ENCODE peak calls at places on chromosomes 5 and 9, in six cellular contexts. One of them, this sample, is unnamed.

GRCh38 chr5:148807845-148808244 is 18.6 kb upstream of the ADRB2 start:
- DNase-seq in cardiac muscle cell: no peak
- DNase-seq in stimulated activated CD8-positive, alpha-beta memory T cell treated with anti-CD3 and anti-CD28 coated beads, Interleukin-15, amount 100 ng/mL, for 4 hours: no peak
- DNase-seq in mesendoderm: no peak
- DNase-seq in tibial artery: no peak
- DNase-seq in AG04450: no peak
- DNase-seq in this sample: no peak

GRCh38 chr9:75775173-75775572 is 115.3 kb upstream of the PCSK5 start:
- DNase-seq in tibial artery: no peak
- DNase-seq in AG04450: no peak
- DNase-seq in mesendoderm: no peak
- DNase-seq in stimulated activated CD8-positive, alpha-beta memory T cell treated with anti-CD3 and anti-CD28 coated beads, Interleukin-15, amount 100 ng/mL, for 4 hours: no peak
- DNase-seq in cardiac muscle cell: no peak
- DNase-seq in this sample: no peak

GRCh38 chr5:136308396-136308795 is 56.9 kb downstream of the TRPC7 start:
- DNase-seq in mesendoderm: peak; percentile 58
- DNase-seq in stimulated activated CD8-positive, alpha-beta memory T cell treated with anti-CD3 and anti-CD28 coated beads, Interleukin-15, amount 100 ng/mL, for 4 hours: no peak
- DNase-seq in tibial artery: no peak
- DNase-seq in cardiac muscle cell: peak; percentile 3
- DNase-seq in AG04450: no peak
- DNase-seq in this sample: no peak

GRCh38 chr5:163915481-163915961 is 410.1 kb downstream of the MAT2B start:
- DNase-seq in AG04450: peak; percentile 6
- DNase-seq in mesendoderm: peak; percentile 39
- DNase-seq in cardiac muscle cell: peak; percentile 23
- DNase-seq in tibial artery: no peak
- DNase-seq in stimulated activated CD8-positive, alpha-beta memory T cell treated with anti-CD3 and anti-CD28 coated beads, Interleukin-15, amount 100 ng/mL, for 4 hours: no peak
- DNase-seq in this sample: no peak

GRCh38 chr5:135452366-135453030 is 347 bp upstream of the TIFAB start:
- DNase-seq in AG04450: no peak
- DNase-seq in cardiac muscle cell: no peak
- DNase-seq in stimulated activated CD8-positive, alpha-beta memory T cell treated with anti-CD3 and anti-CD28 coated beads, Interleukin-15, amount 100 ng/mL, for 4 hours: no peak
- DNase-seq in mesendoderm: no peak
- DNase-seq in tibial artery: peak; percentile 48
- DNase-seq in this sample: no peak

GRCh38 chr9:107732781-107733529 is 243.4 kb upstream of the KLF4 start:
- DNase-seq in stimulated activated CD8-positive, alpha-beta memory T cell treated with anti-CD3 and anti-CD28 coated beads, Interleukin-15, amount 100 ng/mL, for 4 hours: no peak
- DNase-seq in mesendoderm: no peak
- DNase-seq in AG04450: no peak
- DNase-seq in tibial artery: peak; percentile 80
- DNase-seq in cardiac muscle cell: peak; percentile 86
- DNase-seq in this sample: no peak

GRCh38 chr9:126564128-126564527 is 49.6 kb upstream of the LMX1B start:
- DNase-seq in cardiac muscle cell: no peak
- DNase-seq in mesendoderm: peak; percentile 95
- DNase-seq in AG04450: no peak
- DNase-seq in stimulated activated CD8-positive, alpha-beta memory T cell treated with anti-CD3 and anti-CD28 coated beads, Interleukin-15, amount 100 ng/mL, for 4 hours: no peak
- DNase-seq in tibial artery: no peak
- DNase-seq in this sample: no peak

GRCh38 chr5:3010953-3011763 is 259.7 kb upstream of the IRX2 start:
- DNase-seq in mesendoderm: no peak
- DNase-seq in stimulated activated CD8-positive, alpha-beta memory T cell treated with anti-CD3 and anti-CD28 coated beads, Interleukin-15, amount 100 ng/mL, for 4 hours: no peak
- DNase-seq in tibial artery: peak; percentile 11
- DNase-seq in cardiac muscle cell: no peak
- DNase-seq in AG04450: no peak
- DNase-seq in this sample: no peak

GRCh38 chr5:178420424-178420823 is 169.8 kb downstream of the COL23A1 start:
- DNase-seq in cardiac muscle cell: no peak
- DNase-seq in AG04450: no peak
- DNase-seq in stimulated activated CD8-positive, alpha-beta memory T cell treated with anti-CD3 and anti-CD28 coated beads, Interleukin-15, amount 100 ng/mL, for 4 hours: no peak
- DNase-seq in tibial artery: no peak
- DNase-seq in mesendoderm: peak; percentile 73
- DNase-seq in this sample: no peak

GRCh38 chr9:114097613-114098020 is 1.5 kb downstream of the KIF12 start:
- DNase-seq in tibial artery: peak; percentile 45
- DNase-seq in AG04450: no peak
- DNase-seq in stimulated activated CD8-positive, alpha-beta memory T cell treated with anti-CD3 and anti-CD28 coated beads, Interleukin-15, amount 100 ng/mL, for 4 hours: no peak
- DNase-seq in cardiac muscle cell: peak; percentile 58
- DNase-seq in mesendoderm: no peak
- DNase-seq in this sample: no peak

GRCh38 chr9:35367451-35367850 is 122.5 kb upstream of the RUSC2 start:
- DNase-seq in AG04450: peak; percentile 67
- DNase-seq in tibial artery: no peak
- DNase-seq in mesendoderm: peak; percentile 74
- DNase-seq in stimulated activated CD8-positive, alpha-beta memory T cell treated with anti-CD3 and anti-CD28 coated beads, Interleukin-15, amount 100 ng/mL, for 4 hours: no peak
- DNase-seq in cardiac muscle cell: peak; percentile 67
- DNase-seq in this sample: no peak

GRCh38 chr9:122827759-122828090 is 663 bp downstream of the PDCL start:
- DNase-seq in AG04450: no peak
- DNase-seq in tibial artery: no peak
- DNase-seq in stimulated activated CD8-positive, alpha-beta memory T cell treated with anti-CD3 and anti-CD28 coated beads, Interleukin-15, amount 100 ng/mL, for 4 hours: no peak
- DNase-seq in mesendoderm: peak; percentile 87
- DNase-seq in cardiac muscle cell: peak; percentile 45
- DNase-seq in this sample: no peak

GRCh38 chr5:172769598-172770373 is 1.2 kb downstream of the DUSP1 start:
- DNase-seq in stimulated activated CD8-positive, alpha-beta memory T cell treated with anti-CD3 and anti-CD28 coated beads, Interleukin-15, amount 100 ng/mL, for 4 hours: no peak
- DNase-seq in cardiac muscle cell: peak; percentile 66
- DNase-seq in AG04450: no peak
- DNase-seq in mesendoderm: peak; percentile 45
- DNase-seq in tibial artery: peak; percentile 75
- DNase-seq in this sample: peak; percentile 6

GRCh38 chr9:133742849-133743444 is 4.8 kb upstream of the SARDH start:
- DNase-seq in stimulated activated CD8-positive, alpha-beta memory T cell treated with anti-CD3 and anti-CD28 coated beads, Interleukin-15, amount 100 ng/mL, for 4 hours: peak; percentile 48
- DNase-seq in tibial artery: peak; percentile 82
- DNase-seq in AG04450: no peak
- DNase-seq in mesendoderm: peak; percentile 95
- DNase-seq in cardiac muscle cell: peak; percentile 68
- DNase-seq in this sample: peak; percentile 69

GRCh38 chr5:148963679-148964078 is 99.2 kb downstream of the SH3TC2 start:
- DNase-seq in AG04450: no peak
- DNase-seq in stimulated activated CD8-positive, alpha-beta memory T cell treated with anti-CD3 and anti-CD28 coated beads, Interleukin-15, amount 100 ng/mL, for 4 hours: no peak
- DNase-seq in tibial artery: no peak
- DNase-seq in mesendoderm: no peak
- DNase-seq in cardiac muscle cell: no peak
- DNase-seq in this sample: no peak

GRCh38 chr9:504921-505821 is 290.5 kb downstream of the DOCK8 start:
- DNase-seq in AG04450: no peak
- DNase-seq in cardiac muscle cell: peak; percentile 35
- DNase-seq in stimulated activated CD8-positive, alpha-beta memory T cell treated with anti-CD3 and anti-CD28 coated beads, Interleukin-15, amount 100 ng/mL, for 4 hours: no peak
- DNase-seq in mesendoderm: peak; percentile 36
- DNase-seq in tibial artery: no peak
- DNase-seq in this sample: peak; percentile 6

GRCh38 chr5:81268797-81269196 is 32.6 kb upstream of the ZCCHC9 start:
- DNase-seq in stimulated activated CD8-positive, alpha-beta memory T cell treated with anti-CD3 and anti-CD28 coated beads, Interleukin-15, amount 100 ng/mL, for 4 hours: no peak
- DNase-seq in tibial artery: no peak
- DNase-seq in AG04450: peak; percentile 49
- DNase-seq in mesendoderm: no peak
- DNase-seq in cardiac muscle cell: peak; percentile 83
- DNase-seq in this sample: no peak

GRCh38 chr5:123170816-123171345 is 81.8 kb downstream of the PRDM6 start:
- DNase-seq in mesendoderm: no peak
- DNase-seq in cardiac muscle cell: no peak
- DNase-seq in stimulated activated CD8-positive, alpha-beta memory T cell treated with anti-CD3 and anti-CD28 coated beads, Interleukin-15, amount 100 ng/mL, for 4 hours: no peak
- DNase-seq in tibial artery: no peak
- DNase-seq in AG04450: no peak
- DNase-seq in this sample: no peak

GRCh38 chr5:134245692-134246091 is 19.8 kb upstream of the PPP2CA start:
- DNase-seq in AG04450: no peak
- DNase-seq in cardiac muscle cell: no peak
- DNase-seq in mesendoderm: no peak
- DNase-seq in tibial artery: no peak
- DNase-seq in stimulated activated CD8-positive, alpha-beta memory T cell treated with anti-CD3 and anti-CD28 coated beads, Interleukin-15, amount 100 ng/mL, for 4 hours: no peak
- DNase-seq in this sample: no peak

GRCh38 chr5:132825165-132825823 is 5.2 kb downstream of the SHROOM1 start:
- DNase-seq in AG04450: no peak
- DNase-seq in cardiac muscle cell: no peak
- DNase-seq in stimulated activated CD8-positive, alpha-beta memory T cell treated with anti-CD3 and anti-CD28 coated beads, Interleukin-15, amount 100 ng/mL, for 4 hours: no peak
- DNase-seq in mesendoderm: peak; percentile 72
- DNase-seq in tibial artery: no peak
- DNase-seq in this sample: no peak

GRCh38 chr9:103361906-103362305 is 366.8 kb downstream of the CYLC2 start:
- DNase-seq in cardiac muscle cell: no peak
- DNase-seq in AG04450: no peak
- DNase-seq in tibial artery: no peak
- DNase-seq in stimulated activated CD8-positive, alpha-beta memory T cell treated with anti-CD3 and anti-CD28 coated beads, Interleukin-15, amount 100 ng/mL, for 4 hours: no peak
- DNase-seq in mesendoderm: no peak
- DNase-seq in this sample: no peak

GRCh38 chr5:89436464-89436863 is 553.5 kb upstream of the MEF2C start:
- DNase-seq in AG04450: no peak
- DNase-seq in tibial artery: no peak
- DNase-seq in cardiac muscle cell: no peak
- DNase-seq in stimulated activated CD8-positive, alpha-beta memory T cell treated with anti-CD3 and anti-CD28 coated beads, Interleukin-15, amount 100 ng/mL, for 4 hours: no peak
- DNase-seq in mesendoderm: no peak
- DNase-seq in this sample: no peak

GRCh38 chr9:94298949-94299599 is 29.4 kb downstream of the NUTM2F start:
- DNase-seq in tibial artery: no peak
- DNase-seq in AG04450: no peak
- DNase-seq in stimulated activated CD8-positive, alpha-beta memory T cell treated with anti-CD3 and anti-CD28 coated beads, Interleukin-15, amount 100 ng/mL, for 4 hours: no peak
- DNase-seq in mesendoderm: no peak
- DNase-seq in cardiac muscle cell: peak; percentile 55
- DNase-seq in this sample: no peak

GRCh38 chr5:35354751-35355150 is 124.5 kb upstream of the PRLR start:
- DNase-seq in AG04450: no peak
- DNase-seq in stimulated activated CD8-positive, alpha-beta memory T cell treated with anti-CD3 and anti-CD28 coated beads, Interleukin-15, amount 100 ng/mL, for 4 hours: no peak
- DNase-seq in tibial artery: no peak
- DNase-seq in cardiac muscle cell: no peak
- DNase-seq in mesendoderm: no peak
- DNase-seq in this sample: no peak

GRCh38 chr5:154487541-154487940 is 9.5 kb upstream of the HAND1 start:
- DNase-seq in stimulated activated CD8-positive, alpha-beta memory T cell treated with anti-CD3 and anti-CD28 coated beads, Interleukin-15, amount 100 ng/mL, for 4 hours: no peak
- DNase-seq in cardiac muscle cell: no peak
- DNase-seq in tibial artery: no peak
- DNase-seq in AG04450: no peak
- DNase-seq in mesendoderm: no peak
- DNase-seq in this sample: no peak

GRCh38 chr9:69609156-69609555 is 63.0 kb downstream of the APBA1 start:
- DNase-seq in tibial artery: no peak
- DNase-seq in mesendoderm: no peak
- DNase-seq in cardiac muscle cell: no peak
- DNase-seq in stimulated activated CD8-positive, alpha-beta memory T cell treated with anti-CD3 and anti-CD28 coated beads, Interleukin-15, amount 100 ng/mL, for 4 hours: no peak
- DNase-seq in AG04450: no peak
- DNase-seq in this sample: no peak

GRCh38 chr5:43078956-43079355 is 38.8 kb upstream of the ANXA2R start:
- DNase-seq in stimulated activated CD8-positive, alpha-beta memory T cell treated with anti-CD3 and anti-CD28 coated beads, Interleukin-15, amount 100 ng/mL, for 4 hours: no peak
- DNase-seq in AG04450: no peak
- DNase-seq in tibial artery: no peak
- DNase-seq in mesendoderm: peak; percentile 79
- DNase-seq in cardiac muscle cell: peak; percentile 89
- DNase-seq in this sample: no peak

GRCh38 chr5:77452351-77452750 is 39.8 kb downstream of the WDR41 start:
- DNase-seq in tibial artery: no peak
- DNase-seq in cardiac muscle cell: no peak
- DNase-seq in AG04450: no peak
- DNase-seq in stimulated activated CD8-positive, alpha-beta memory T cell treated with anti-CD3 and anti-CD28 coated beads, Interleukin-15, amount 100 ng/mL, for 4 hours: no peak
- DNase-seq in mesendoderm: no peak
- DNase-seq in this sample: no peak

GRCh38 chr5:127936439-127936972 is 147.1 kb upstream of the SLC12A2 start:
- DNase-seq in AG04450: no peak
- DNase-seq in tibial artery: no peak
- DNase-seq in stimulated activated CD8-positive, alpha-beta memory T cell treated with anti-CD3 and anti-CD28 coated beads, Interleukin-15, amount 100 ng/mL, for 4 hours: peak; percentile 3
- DNase-seq in mesendoderm: no peak
- DNase-seq in cardiac muscle cell: no peak
- DNase-seq in this sample: no peak

GRCh38 chr9:136851941-136852663 is at the start of gene MAMDC4:
- DNase-seq in mesendoderm: no peak
- DNase-seq in stimulated activated CD8-positive, alpha-beta memory T cell treated with anti-CD3 and anti-CD28 coated beads, Interleukin-15, amount 100 ng/mL, for 4 hours: no peak
- DNase-seq in AG04450: no peak
- DNase-seq in cardiac muscle cell: no peak
- DNase-seq in tibial artery: no peak
- DNase-seq in this sample: no peak

GRCh38 chr9:129866373-129867137 is 31.3 kb downstream of the USP20 start:
- DNase-seq in stimulated activated CD8-positive, alpha-beta memory T cell treated with anti-CD3 and anti-CD28 coated beads, Interleukin-15, amount 100 ng/mL, for 4 hours: no peak
- DNase-seq in mesendoderm: no peak
- DNase-seq in tibial artery: no peak
- DNase-seq in AG04450: no peak
- DNase-seq in cardiac muscle cell: no peak
- DNase-seq in this sample: no peak

GRCh38 chr9:16867571-16868311 is 2.7 kb downstream of the BNC2 start:
- DNase-seq in mesendoderm: peak; percentile 26
- DNase-seq in tibial artery: no peak
- DNase-seq in stimulated activated CD8-positive, alpha-beta memory T cell treated with anti-CD3 and anti-CD28 coated beads, Interleukin-15, amount 100 ng/mL, for 4 hours: no peak
- DNase-seq in AG04450: no peak
- DNase-seq in cardiac muscle cell: peak; percentile 85
- DNase-seq in this sample: no peak

This sample was measured in CD4-positive, alpha-beta T cell.